ENCODE peak calls at places on chromosomes 7 and 10, in six cellular contexts. X is cardiac muscle cell, T is NCI-H2107, E is H7, I is Panc1, B is T-cell. O is an unnamed sample.

GRCh38 chr10:11865561-11865960 is 42.4 kb downstream of the PROSER2 start:
- DNase-seq in X (no peak), T (no peak), E (no peak), I (no peak), B (no peak), O (no peak)

GRCh38 chr10:76049581-76050290 is 618.3 kb downstream of the LRMDA start:
- DNase-seq in X (no peak), T (no peak), E (no peak), I (no peak), B (no peak), O (no peak)

GRCh38 chr10:30550967-30551815 is 78.4 kb downstream of the LYZL2 start:
- DNase-seq in X (no peak), T (no peak), E (no peak), I (no peak), B (no peak), O (no peak)

GRCh38 chr7:44634187-44634838 is 27.9 kb downstream of the OGDH start:
- DNase-seq in X (no peak), T (no peak), E (no peak), I (no peak), B (no peak), O (no peak)

GRCh38 chr10:17454181-17454800 is at the start of gene ST8SIA6:
- DNase-seq in X (peak), T (no peak), E (peak), I (no peak), B (peak), O (peak)

GRCh38 chr7:69166979-69167516 is 431.2 kb upstream of the AUTS2 start:
- DNase-seq in X (no peak), T (peak), E (peak), I (no peak), B (no peak), O (no peak)

GRCh38 chr7:65239707-65240352 is 133.8 kb upstream of the ZNF92 start:
- DNase-seq in X (peak), T (no peak), E (peak), I (no peak), B (no peak), O (no peak)

GRCh38 chr10:100186253-100186780 is 488 bp upstream of the ERLIN1 start:
- DNase-seq in X (peak), T (no peak), E (peak), I (no peak), B (no peak), O (no peak)

GRCh38 chr7:999921-1000593 is 17.1 kb downstream of the CYP2W1 start:
- DNase-seq in X (no peak), T (no peak), E (no peak), I (no peak), B (no peak), O (no peak)

GRCh38 chr10:105063796-105064195 is 422.7 kb downstream of the SORCS3 start:
- DNase-seq in X (peak), T (no peak), E (peak), I (peak), B (no peak), O (no peak)

GRCh38 chr7:132577206-132578049 is 1.2 kb upstream of the PLXNA4 start:
- DNase-seq in X (peak), T (no peak), E (peak), I (no peak), B (no peak), O (no peak)